ENCODE peak calls at places on chromosomes 16 and 17, in four cellular contexts. C is naive thymus-derived CD8-positive, alpha-beta T cell; I is NCI-H774; E is RWPE1. J is an unnamed sample.

GRCh38 chr17:4872786-4873185 is 26.6 kb upstream of the C17orf107 start:
- DNase-seq in C (no peak), I (no peak), E (no peak), J (no peak)

GRCh38 chr17:36691606-36692005 is 90.2 kb downstream of the MRM1 start:
- DNase-seq in C (no peak), I (no peak), E (no peak), J (no peak)

GRCh38 chr17:70855401-70856054 is 686.2 kb downstream of the KCNJ2 start:
- DNase-seq in C (no peak), I (peak; percentile 87), E (peak; percentile 3), J (peak; percentile 8)

GRCh38 chr17:65109990-65110680 is 27.0 kb upstream of the RGS9 start:
- DNase-seq in C (no peak), I (no peak), E (no peak), J (no peak)

GRCh38 chr17:45332989-45333701 is 16.3 kb upstream of the MAP3K14 start:
- DNase-seq in C (no peak), I (no peak), E (no peak), J (no peak)

GRCh38 chr17:41617698-41618097 is 5.1 kb upstream of the KRT16 start:
- DNase-seq in C (no peak), I (no peak), E (no peak), J (no peak)

GRCh38 chr16:69113216-69113615 is 7.8 kb downstream of the HAS3 start:
- DNase-seq in C (no peak), I (no peak), E (no peak), J (no peak)

GRCh38 chr16:19289805-19290490 is 4.4 kb downstream of the CLEC19A start:
- DNase-seq in C (no peak), I (no peak), E (no peak), J (no peak)

GRCh38 chr16:90044111-90044551 is 24.9 kb upstream of the DBNDD1 start:
- DNase-seq in C (no peak), I (no peak), E (peak; percentile 93), J (peak; percentile 74)

GRCh38 chr16:69762843-69763556 is 868 bp downstream of the WWP2 start:
- DNase-seq in C (no peak), I (no peak), E (no peak), J (peak; percentile 48)

GRCh38 chr17:63126607-63127006 is 160.6 kb downstream of the TANC2 start:
- DNase-seq in C (no peak), I (no peak), E (no peak), J (no peak)

GRCh38 chr17:44223574-44224046 is 4.1 kb upstream of the UBTF start:
- DNase-seq in C (no peak), I (no peak), E (no peak), J (no peak)

GRCh38 chr16:22946433-22946832 is 132.5 kb downstream of the HS3ST2 start:
- DNase-seq in C (no peak), I (no peak), E (peak; percentile 15), J (no peak)

GRCh38 chr16:72042157-72042660 is 12.1 kb upstream of the HP start:
- DNase-seq in C (no peak), I (peak; percentile 0), E (no peak), J (no peak)

GRCh38 chr17:7846063-7846735 is 8.7 kb upstream of the TMEM88 start:
- DNase-seq in C (no peak), I (no peak), E (no peak), J (no peak)

GRCh38 chr17:56424543-56425044 is 168.9 kb upstream of the NOG start:
- DNase-seq in C (no peak), I (no peak), E (no peak), J (no peak)

GRCh38 chr17:73301359-73301758 is 10.4 kb downstream of the CDC42EP4 start:
- DNase-seq in C (no peak), I (no peak), E (no peak), J (no peak)

GRCh38 chr16:64035337-64035736 is 1086.5 kb downstream of the CDH11 start:
- DNase-seq in C (no peak), I (no peak), E (no peak), J (no peak)

GRCh38 chr17:79970576-79971068 is 65.0 kb downstream of the TBC1D16 start:
- DNase-seq in C (peak; percentile 55), I (peak; percentile 45), E (no peak), J (peak; percentile 44)

GRCh38 chr17:74861554-74862107 is 1.9 kb upstream of the GRIN2C start:
- DNase-seq in C (no peak), I (no peak), E (no peak), J (no peak)

GRCh38 chr17:55735784-55736405 is 13.2 kb upstream of the TMEM100 start:
- DNase-seq in C (peak; percentile 26), I (no peak), E (no peak), J (peak; percentile 62)

GRCh38 chr17:3755335-3756030 is 31.8 kb downstream of the HASPIN start:
- DNase-seq in C (no peak), I (no peak), E (no peak), J (peak; percentile 4)

GRCh38 chr17:28367641-28368305 is 2.3 kb downstream of the VTN start:
- DNase-seq in C (no peak), I (no peak), E (no peak), J (no peak)

GRCh38 chr17:68356520-68356919 is 65.2 kb downstream of the ARSG start:
- DNase-seq in C (peak; percentile 40), I (no peak), E (no peak), J (no peak)

GRCh38 chr16:81174644-81175324 is 63.7 kb upstream of the BCO1 start:
- DNase-seq in C (no peak), I (no peak), E (no peak), J (no peak)

GRCh38 chr17:51500454-51500853 is 240.1 kb downstream of the UTP18 start:
- DNase-seq in C (no peak), I (no peak), E (no peak), J (no peak)

GRCh38 chr16:26214694-26215093 is 522.9 kb downstream of the HS3ST4 start:
- DNase-seq in C (no peak), I (no peak), E (no peak), J (no peak)